ENCODE peak calls at places on chromosomes 3 and 15, in eight cellular contexts. Q is prostate gland; B is CD8-positive, alpha-beta T cell; S is lung; E is DND-41; V is transverse colon; N is OCI-LY7; I is hepatocyte. H is an unnamed sample. For H3K4me1, the result is how much of the 10 kb centered on the place peaks cover.

GRCh38 chr3:74916696-74917095 is 302.2 kb upstream of the CNTN3 start:
- DNase-seq in N (no peak), Q (no peak), I (no peak), V (no peak), B (no peak), E (no peak), S (no peak), H (no peak)

GRCh38 chr3:28240440-28240839 is 979 bp upstream of the CMC1 start:
- DNase-seq in S (no peak), N (no peak), B (no peak), V (no peak), E (no peak), Q (no peak), I (no peak), H (no peak)

GRCh38 chr3:20396335-20396734 is 210.3 kb upstream of the SGO1 start:
- DNase-seq in Q (no peak), B (no peak), V (no peak), S (no peak), E (no peak), N (no peak), I (no peak), H (no peak)

GRCh38 chr3:126028096-126028495 is 55.8 kb downstream of the SLC41A3 start:
- DNase-seq in S (no peak), I (no peak), Q (no peak), E (no peak), B (peak), N (no peak), V (no peak), H (no peak)

GRCh38 chr15:101288905-101289513 is 6.0 kb downstream of the SNRPA1 start:
- DNase-seq in I (peak), B (no peak), S (no peak), E (no peak), Q (no peak), N (peak), V (no peak), H (no peak)

GRCh38 chr15:29035571-29036285 is 150.0 kb downstream of the APBA2 start:
- DNase-seq in V (no peak), Q (no peak), N (no peak), S (no peak), I (no peak), B (peak), E (no peak), H (no peak)

GRCh38 chr15:48178612-48178931 is 477 bp upstream of the MYEF2 start:
- DNase-seq in E (no peak), Q (no peak), N (no peak), S (no peak), I (no peak), B (no peak), V (no peak), H (no peak)

GRCh38 chr15:74449643-74450205 is 11.2 kb downstream of the UBL7 start:
- DNase-seq in V (no peak), I (no peak), E (no peak), B (no peak), N (no peak), Q (no peak), S (no peak), H (no peak)

GRCh38 chr15:53193149-53193548 is 403.0 kb upstream of the ONECUT1 start:
- DNase-seq in Q (no peak), E (peak), V (no peak), B (no peak), S (no peak), N (peak), I (peak), H (no peak)

GRCh38 chr15:78838480-78838879 is 27.2 kb upstream of the ADAMTS7 start:
- DNase-seq in I (no peak), V (no peak), S (no peak), Q (no peak), N (no peak), B (no peak), E (no peak), H (no peak)

GRCh38 chr15:30065025-30065801 is 17.5 kb upstream of the GOLGA8J start:
- DNase-seq in I (no peak), E (no peak), B (no peak), N (no peak), Q (no peak), V (no peak), S (peak), H (no peak)

GRCh38 chr15:84689858-84690257 is 26.1 kb downstream of the SEC11A start:
- DNase-seq in B (no peak), V (no peak), I (no peak), Q (no peak), S (no peak), E (no peak), N (no peak), H (no peak)

GRCh38 chr15:63353887-63354286 is 27.8 kb downstream of the CA12 start:
- DNase-seq in N (no peak), B (no peak), V (peak), S (no peak), I (peak), Q (no peak), E (no peak), H (no peak)

GRCh38 chr3:13483286-13483685 is 3.2 kb downstream of the HDAC11 start:
- DNase-seq in B (no peak), N (no peak), E (no peak), I (no peak), Q (no peak), S (no peak), V (no peak), H (no peak)

GRCh38 chr3:66761093-66761780 is 236.9 kb upstream of the KBTBD8 start:
- DNase-seq in S (no peak), I (no peak), N (no peak), B (no peak), E (no peak), V (no peak), Q (no peak), H (no peak)

GRCh38 chr3:66763294-66763693 is 234.8 kb upstream of the KBTBD8 start:
- DNase-seq in S (peak), Q (peak), V (no peak), B (no peak), I (no peak), E (no peak), N (no peak), H (no peak)

GRCh38 chr3:66762888-66763287 is 235.2 kb upstream of the KBTBD8 start:
- DNase-seq in B (no peak), I (no peak), S (no peak), E (no peak), N (no peak), V (no peak), Q (peak), H (no peak)
- H3K27ac ChIP-seq in B (no peak), I (no peak), S (no peak), E (no peak), N (no peak), V (no peak), Q (peak), H (no peak)

GRCh38 chr3:33001889-33002288 is 50.4 kb downstream of the CCR4 start:
- DNase-seq in S (no peak), E (no peak), I (no peak), N (no peak), Q (no peak), B (no peak), V (no peak), H (no peak)
- H3K4me1 ChIP-seq in S (under half), E (under half), I (under half), N (under half), Q (under half), B (under half), V (under half), H (under half)

GRCh38 chr3:195117978-195118581 is 152.9 kb downstream of the XXYLT1 start:
- DNase-seq in Q (no peak), N (no peak), V (peak), I (peak), S (no peak), E (no peak), B (no peak), H (no peak)
- TF ChIP-seq CTCF in Q (no peak), N (peak), V (no peak), I (peak), S (no peak), E (peak), B (no peak), H (no peak)

GRCh38 chr15:68784206-68784605 is 36.5 kb downstream of the ANP32A start:
- DNase-seq in S (no peak), V (no peak), I (no peak), E (no peak), B (peak), N (no peak), Q (no peak), H (no peak)

GRCh38 chr15:68782589-68783161 is 38.0 kb downstream of the ANP32A start:
- DNase-seq in V (no peak), Q (no peak), N (no peak), B (peak), I (no peak), S (no peak), E (no peak), H (no peak)

GRCh38 chr15:68783226-68784054 is 37.3 kb downstream of the ANP32A start:
- DNase-seq in S (no peak), Q (peak), N (peak), E (peak), V (peak), B (peak), I (peak), H (no peak)

GRCh38 chr15:68781209-68781608 is 39.5 kb downstream of the ANP32A start:
- DNase-seq in B (no peak), S (no peak), E (no peak), N (no peak), I (no peak), V (no peak), Q (no peak), H (no peak)

DNA sequence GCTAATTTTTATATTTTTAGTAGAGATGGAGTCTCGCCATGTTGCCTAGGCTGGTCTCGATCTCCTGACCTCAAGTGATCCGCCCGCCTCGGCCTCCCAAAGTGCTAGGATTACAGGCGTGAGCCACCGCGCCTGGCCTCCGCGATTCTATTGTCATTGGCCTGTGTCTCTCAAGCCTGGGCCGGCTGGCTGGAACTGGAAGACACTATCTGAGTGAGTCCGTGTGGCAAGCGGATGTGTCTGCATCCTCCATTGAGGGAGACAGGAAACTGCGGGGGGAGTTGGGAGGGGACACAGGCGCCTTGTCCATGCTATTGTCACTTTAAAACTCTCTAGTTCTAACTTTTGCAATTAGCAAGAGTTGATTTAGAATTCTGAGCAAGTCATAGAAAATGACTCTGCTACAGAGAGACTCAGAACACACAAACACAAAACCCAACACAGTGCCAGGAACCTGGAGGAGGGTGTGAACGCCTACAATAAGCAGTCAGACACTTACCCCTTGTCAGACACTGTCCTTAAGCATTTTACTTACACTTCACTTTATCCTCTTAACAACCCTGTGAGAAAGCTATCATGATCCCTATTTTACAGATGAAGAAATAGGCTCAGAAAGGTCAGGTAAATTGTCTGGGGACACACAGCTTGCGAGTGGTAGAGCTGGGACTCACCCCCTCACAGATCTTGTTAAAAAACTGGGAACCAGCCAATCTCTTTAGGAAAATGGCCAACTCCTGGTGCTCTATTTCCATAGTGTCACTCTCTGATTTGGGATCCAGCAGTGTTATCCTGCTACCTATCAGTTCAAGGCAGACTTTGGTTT is 38.7 kb downstream of the ANP32A start:
- DNase-seq in S (peak), Q (no peak), N (no peak), V (no peak), E (no peak), B (peak), I (no peak), H (peak)
- H3K27ac ChIP-seq in S (peak), Q (peak), N (no peak), V (peak), E (no peak), B (no peak), I (no peak), H (peak)

H was measured in right atrium auricular region.